ENCODE peak calls at places on chromosomes 5 and 9, in six cellular contexts. V, H, C, W, I and A are unnamed samples.

GRCh38 chr9:969310-969692 is 7.2 kb upstream of the DMRT3 start:
- DNase-seq in V (no peak), H (no peak), C (no peak), W (no peak), I (no peak), A (no peak)

GRCh38 chr9:19922476-19923118 is 133.8 kb upstream of the SLC24A2 start:
- DNase-seq in V (no peak), H (no peak), C (peak), W (no peak), I (peak), A (no peak)

GRCh38 chr5:52043137-52043536 is 659.9 kb downstream of the ISL1 start:
- DNase-seq in V (no peak), H (no peak), C (no peak), W (no peak), I (no peak), A (no peak)

GRCh38 chr5:110726249-110727024 is at the start of gene TMEM232:
- DNase-seq in V (peak), H (peak), C (peak), W (peak), I (peak), A (peak)

GRCh38 chr5:18553269-18553668 is 919.0 kb downstream of the TAF11L14 start:
- DNase-seq in V (no peak), H (no peak), C (peak), W (no peak), I (no peak), A (no peak)

GRCh38 chr9:79581388-79581787 is 9.6 kb downstream of the TLE4 start:
- DNase-seq in V (no peak), H (no peak), C (peak), W (no peak), I (no peak), A (no peak)

GRCh38 chr9:133341369-133342082 is 5.5 kb upstream of the SURF6 start:
- DNase-seq in V (no peak), H (no peak), C (no peak), W (no peak), I (no peak), A (peak)

GRCh38 chr5:113523168-113523567 is 9.7 kb downstream of the YTHDC2 start:
- DNase-seq in V (no peak), H (no peak), C (no peak), W (peak), I (no peak), A (no peak)

GRCh38 chr9:128203842-128204551 is 818 bp downstream of the DNM1 start:
- DNase-seq in V (no peak), H (peak), C (peak), W (no peak), I (peak), A (no peak)

GRCh38 chr5:174581483-174581882 is 142.9 kb upstream of the MSX2 start:
- DNase-seq in V (no peak), H (no peak), C (no peak), W (peak), I (no peak), A (no peak)

GRCh38 chr9:34628656-34629491 is at the start of gene ARID3C:
- DNase-seq in V (peak), H (no peak), C (no peak), W (no peak), I (no peak), A (no peak)

GRCh38 chr5:140574165-140574564 is 9.5 kb downstream of the SLC35A4 start:
- DNase-seq in V (peak), H (no peak), C (no peak), W (no peak), I (no peak), A (no peak)

GRCh38 chr5:123360910-123361309 is 62.3 kb downstream of the CEP120 start:
- DNase-seq in V (no peak), H (no peak), C (no peak), W (no peak), I (no peak), A (no peak)

GRCh38 chr5:17910318-17910717 is 276.1 kb downstream of the TAF11L14 start:
- DNase-seq in V (no peak), H (peak), C (peak), W (no peak), I (no peak), A (no peak)

GRCh38 chr9:4090491-4090890 is 209.4 kb downstream of the GLIS3 start:
- DNase-seq in V (no peak), H (no peak), C (no peak), W (no peak), I (no peak), A (no peak)
- TF ChIP-seq CTCF in V (no peak), H (no peak), C (no peak), W (no peak), I (no peak), A (no peak)

DNA sequence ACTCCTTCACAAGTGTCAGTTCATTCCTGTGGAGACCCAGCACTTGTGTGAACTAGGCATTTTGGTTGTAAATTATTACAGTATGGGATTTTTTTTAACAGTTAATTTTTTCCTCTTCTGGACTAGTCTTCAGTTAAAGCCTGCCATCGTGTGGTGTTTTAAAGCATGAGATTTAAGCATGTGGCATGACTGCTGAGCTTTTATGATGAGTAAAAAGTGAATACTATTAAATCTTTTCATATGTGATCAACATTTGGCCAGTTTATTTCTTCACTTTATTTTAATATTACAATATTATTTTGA is 25.0 kb downstream of the LMNB1 start:
- DNase-seq in V (no peak), H (no peak), C (peak), W (peak), I (no peak), A (no peak)
- TF ChIP-seq CTCF in V (peak), H (no peak), C (peak), W (peak), I (peak), A (peak)

GRCh38 chr9:92501671-92502393 is 19.5 kb upstream of the ASPN start:
- DNase-seq in V (peak), H (no peak), C (peak), W (peak), I (no peak), A (no peak)
- TF ChIP-seq CTCF in V (peak), H (peak), C (peak), W (peak), I (peak), A (no peak)

DNA sequence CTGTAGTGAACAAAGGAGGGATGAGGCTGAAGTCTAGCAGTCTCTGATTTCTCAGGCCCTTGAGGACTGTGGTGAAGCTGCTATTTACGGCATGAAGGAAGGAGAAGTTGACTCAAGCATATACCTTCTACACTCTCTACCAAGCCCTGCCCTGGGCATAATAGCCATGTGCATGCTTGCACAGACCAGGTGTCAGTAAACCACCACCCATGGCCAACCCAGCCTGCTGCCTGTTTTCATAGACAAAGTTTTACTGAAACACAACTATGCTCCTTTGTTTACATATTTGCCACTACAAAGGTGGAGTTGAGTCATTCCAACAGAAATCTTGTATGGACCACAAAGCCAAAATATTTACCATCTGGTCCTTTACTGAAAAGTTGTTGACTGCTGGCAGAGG is 126.9 kb downstream of the PAPPA start:
- DNase-seq in V (no peak), H (no peak), C (no peak), W (no peak), I (no peak), A (no peak)
- TF ChIP-seq CTCF in V (no peak), H (no peak), C (no peak), W (no peak), I (no peak), A (no peak)

GRCh38 chr9:33044677-33045282 is 19.7 kb downstream of the DNAJA1 start:
- DNase-seq in V (peak), H (no peak), C (peak), W (no peak), I (peak), A (no peak)
- TF ChIP-seq CTCF in V (peak), H (no peak), C (peak), W (no peak), I (peak), A (no peak)

GRCh38 chr5:1318659-1319251 is 23.9 kb upstream of the TERT start:
- DNase-seq in V (no peak), H (no peak), C (no peak), W (no peak), I (no peak), A (peak)
- TF ChIP-seq CTCF in V (no peak), H (no peak), C (no peak), W (no peak), I (no peak), A (no peak)

DNA sequence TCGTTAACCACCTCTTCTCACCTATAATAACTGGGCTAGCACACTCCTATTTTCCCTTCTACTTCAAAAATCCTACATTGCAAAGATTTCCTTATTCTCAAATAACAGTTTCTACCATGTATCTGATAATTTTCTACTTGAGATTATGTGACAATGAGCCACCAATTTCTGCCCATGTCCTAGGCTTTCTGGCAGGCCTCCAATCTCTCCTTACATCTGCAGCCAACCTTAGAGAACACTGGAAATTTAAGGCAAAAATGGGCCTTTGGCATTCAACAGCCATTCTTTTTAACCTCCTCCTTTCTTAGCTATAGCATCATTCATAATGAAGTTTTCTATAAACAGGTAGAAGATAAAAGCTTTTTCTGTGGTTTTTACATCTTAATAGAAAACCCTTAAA is 225.1 kb downstream of the ARRDC3 start:
- DNase-seq in V (no peak), H (no peak), C (no peak), W (no peak), I (no peak), A (no peak)
- TF ChIP-seq CTCF in V (no peak), H (no peak), C (no peak), W (no peak), I (no peak), A (no peak)

GRCh38 chr5:90473321-90474234 is 993 bp downstream of the MBLAC2 start:
- DNase-seq in V (no peak), H (no peak), C (peak), W (peak), I (no peak), A (peak)

GRCh38 chr5:90475436-90475980 is 844 bp downstream of the POLR3G start:
- DNase-seq in V (no peak), H (no peak), C (no peak), W (no peak), I (no peak), A (no peak)

GRCh38 chr5:90477073-90477472 is 2.4 kb downstream of the POLR3G start:
- DNase-seq in V (no peak), H (no peak), C (no peak), W (peak), I (no peak), A (no peak)

GRCh38 chr5:90472783-90473182 is 1.8 kb downstream of the MBLAC2 start:
- DNase-seq in V (no peak), H (no peak), C (no peak), W (no peak), I (no peak), A (no peak)

DNA sequence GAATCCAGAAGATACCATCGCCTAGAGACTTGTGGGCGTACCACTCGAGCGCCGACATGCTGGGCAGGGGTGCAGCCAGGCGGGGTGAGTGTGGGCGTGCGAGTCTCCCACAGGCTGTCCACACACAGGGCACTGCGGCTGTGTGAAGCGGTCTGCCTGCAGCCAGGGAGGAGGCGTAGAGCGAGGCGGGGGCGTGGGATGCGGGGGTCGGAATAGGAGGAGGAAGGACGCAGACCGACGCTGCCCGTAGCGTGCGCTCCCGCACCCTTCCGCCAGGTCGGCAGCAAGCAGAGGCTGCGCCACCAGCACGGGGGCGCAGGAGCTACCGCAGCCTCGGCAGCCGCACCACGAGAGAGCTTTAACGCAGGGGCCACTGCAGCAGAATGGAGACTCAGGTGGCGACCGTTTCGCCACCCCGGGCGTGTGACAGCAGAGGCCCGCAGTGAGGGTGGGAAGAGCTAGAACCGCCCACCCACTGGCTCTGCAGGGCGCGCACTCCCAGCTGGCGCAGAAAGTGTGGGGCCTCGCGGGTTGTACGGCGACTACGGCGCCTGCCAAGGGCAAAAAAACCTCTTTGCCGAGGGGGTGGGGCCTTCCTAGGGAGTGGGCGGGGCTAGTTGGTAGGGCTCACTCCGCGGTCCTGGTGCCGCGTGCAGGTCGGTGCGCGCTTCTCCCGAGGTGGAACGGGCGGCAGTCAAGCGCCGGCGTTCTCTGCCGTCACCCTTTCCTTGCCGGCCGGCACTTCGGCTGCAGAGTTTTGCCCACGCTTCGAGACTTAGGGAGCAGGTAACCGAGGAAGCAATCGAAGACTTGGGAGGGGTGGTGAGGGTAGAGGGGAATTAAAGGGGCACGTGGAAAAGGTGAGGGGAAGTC is at the start of the genes MBLAC2 and POLR3G:
- DNase-seq in V (peak), H (peak), C (peak), W (peak), I (peak), A (peak)
- TF ChIP-seq CTCF in V (peak), H (no peak), C (peak), W (peak), I (peak), A (peak)